ENCODE peak calls at places on chromosomes 1 and 21, in seven cellular contexts. I is nucleus accumbens; T is activated T-cell treated with anti-CD3 and anti-CD28 coated beads, Interleukin-2, amount 50 U/mL, for 48 hours; O is SK-MEL-5; S is OCI-LY7; A is GM04504; L is naive thymus-derived CD8-positive, alpha-beta T cell. H is an unnamed sample.
A peak's percentile ranks its signal among the peaks of the same experiment; 100 is the strongest.

GRCh38 chr1:78255378-78255777 is 209.6 kb downstream of the GIPC2 start:
- DNase-seq in O (no peak), T (no peak), S (no peak), L (no peak), I (no peak), A (no peak), H (no peak)

GRCh38 chr1:11545793-11546192 is 66.8 kb downstream of the DISP3 start:
- DNase-seq in O (no peak), I (no peak), A (no peak), L (no peak), T (no peak), S (no peak), H (no peak)

GRCh38 chr1:97137862-97138514 is 416.4 kb downstream of the PTBP2 start:
- DNase-seq in I (no peak), O (peak; percentile 78), L (no peak), A (peak; percentile 44), S (peak; percentile 55), T (no peak), H (peak; percentile 70)

GRCh38 chr1:181504294-181505115 is 21.2 kb downstream of the CACNA1E start:
- DNase-seq in I (no peak), L (no peak), T (no peak), S (peak; percentile 65), O (peak; percentile 52), A (no peak), H (peak; percentile 55)

GRCh38 chr1:172351347-172351746 is 69.1 kb upstream of the C1orf105 start:
- DNase-seq in I (no peak), T (no peak), O (peak; percentile 4), L (no peak), A (no peak), S (no peak), H (no peak)

GRCh38 chr1:231776006-231776707 is 149.6 kb downstream of the DISC1 start:
- DNase-seq in I (no peak), S (no peak), A (peak; percentile 79), T (no peak), O (no peak), L (no peak), H (peak; percentile 15)

GRCh38 chr1:193402032-193402431 is 215.6 kb upstream of the B3GALT2 start:
- DNase-seq in A (no peak), L (no peak), T (no peak), O (no peak), I (no peak), S (no peak), H (no peak)

GRCh38 chr1:114718661-114719423 is 2.3 kb upstream of the NRAS start:
- DNase-seq in S (no peak), I (no peak), O (no peak), A (no peak), T (peak; percentile 31), L (no peak), H (peak; percentile 16)

GRCh38 chr21:14591277-14591876 is 45.3 kb upstream of the SAMSN1 start:
- DNase-seq in I (no peak), T (no peak), A (no peak), S (no peak), L (no peak), O (no peak), H (no peak)

GRCh38 chr1:34918609-34919561 is 10.6 kb downstream of the DLGAP3 start:
- DNase-seq in S (peak; percentile 43), O (no peak), T (no peak), L (no peak), A (no peak), I (no peak), H (no peak)

GRCh38 chr1:228011721-228012311 is 5.0 kb downstream of the WNT3A start:
- DNase-seq in S (no peak), I (no peak), O (no peak), T (no peak), A (no peak), L (no peak), H (no peak)

GRCh38 chr1:31372961-31373896 is at the start of gene FABP3:
- DNase-seq in O (no peak), I (peak; percentile 71), S (no peak), T (peak; percentile 44), L (no peak), A (peak; percentile 35), H (peak; percentile 94)

GRCh38 chr1:183807549-183808168 is 2.7 kb downstream of the RGL1 start:
- DNase-seq in S (no peak), O (no peak), T (no peak), I (no peak), L (no peak), A (no peak), H (no peak)

GRCh38 chr1:7554343-7555270 is 216.5 kb upstream of the VAMP3 start:
- DNase-seq in L (no peak), S (no peak), O (no peak), A (no peak), T (no peak), I (no peak), H (no peak)

H was measured in hepatocyte.